ENCODE peak calls at places on chromosomes 16 and 17, in nine cellular contexts. X, H, J, P, G, W, T, O and R are unnamed samples.
A peak's percentile ranks its signal among the peaks of the same experiment; 100 is the strongest.

GRCh38 chr17:56908061-56908542 is 5.7 kb downstream of the TRIM25 start:
- DNase-seq in G (no peak), X (no peak), P (no peak), T (no peak), O (no peak), J (peak; percentile 70), H (no peak), W (no peak), R (no peak)

GRCh38 chr16:4505356-4506153 is 29.4 kb downstream of the HMOX2 start:
- DNase-seq in P (no peak), G (no peak), J (no peak), T (no peak), O (no peak), H (no peak), W (no peak), X (no peak), R (no peak)

GRCh38 chr16:26715969-26716368 is 350.8 kb upstream of the C16orf82 start:
- DNase-seq in H (no peak), O (no peak), X (no peak), T (no peak), G (no peak), P (no peak), J (no peak), W (no peak), R (no peak)

GRCh38 chr16:11047057-11047456 is 102.7 kb downstream of the CLEC16A start:
- DNase-seq in X (peak; percentile 31), W (no peak), H (no peak), G (no peak), P (peak; percentile 82), O (no peak), J (no peak), T (peak; percentile 71), R (peak; percentile 66)

GRCh38 chr16:83779881-83780280 is 27.9 kb upstream of the HSBP1 start:
- DNase-seq in P (peak; percentile 48), X (no peak), H (no peak), W (no peak), J (peak; percentile 25), G (no peak), O (no peak), T (peak; percentile 76), R (no peak)

GRCh38 chr16:1662543-1662942 is 15.5 kb upstream of the JPT2 start:
- DNase-seq in O (no peak), W (no peak), H (no peak), X (no peak), J (no peak), P (no peak), G (no peak), T (no peak), R (no peak)

GRCh38 chr16:990516-991291 is 9.1 kb downstream of the SOX8 start:
- DNase-seq in H (no peak), O (peak; percentile 30), G (no peak), X (no peak), P (no peak), T (no peak), W (no peak), J (no peak), R (no peak)

GRCh38 chr17:1001640-1002411 is 4.9 kb downstream of the TIMM22 start:
- DNase-seq in J (no peak), P (peak; percentile 87), T (peak; percentile 81), O (no peak), G (no peak), W (no peak), X (no peak), H (no peak), R (no peak)

GRCh38 chr16:61792194-61792904 is 243.9 kb downstream of the CDH8 start:
- DNase-seq in X (no peak), T (peak; percentile 97), J (peak; percentile 87), O (no peak), H (peak; percentile 42), W (no peak), P (peak; percentile 82), G (no peak), R (peak; percentile 67)

GRCh38 chr17:63573634-63574033 is 23.4 kb downstream of the DCAF7 start:
- DNase-seq in X (no peak), J (peak; percentile 37), T (no peak), G (peak; percentile 28), P (peak; percentile 27), W (peak; percentile 64), O (peak; percentile 25), H (no peak), R (no peak)

GRCh38 chr17:59842901-59843652 is 49.7 kb downstream of the TUBD1 start:
- DNase-seq in H (peak; percentile 97), X (peak; percentile 77), O (no peak), P (peak; percentile 95), G (peak; percentile 96), W (peak; percentile 31), J (peak; percentile 98), T (peak; percentile 98), R (no peak)

GRCh38 chr17:66939461-66940114 is 24.9 kb upstream of the CACNG4 start:
- DNase-seq in O (no peak), J (no peak), W (no peak), P (no peak), G (no peak), X (no peak), T (no peak), H (no peak), R (no peak)

GRCh38 chr16:73176577-73177013 is 128.7 kb upstream of the ZFHX3 start:
- DNase-seq in J (peak; percentile 65), G (peak; percentile 20), T (peak; percentile 89), H (peak; percentile 89), P (peak; percentile 96), O (peak; percentile 27), X (peak; percentile 27), W (no peak), R (peak; percentile 45)

GRCh38 chr16:71658771-71659170 is 32.8 kb downstream of the MARVELD3 start:
- DNase-seq in J (no peak), W (no peak), O (no peak), H (no peak), X (no peak), P (no peak), T (no peak), G (no peak), R (no peak)

GRCh38 chr16:4097826-4098240 is 18.4 kb downstream of the ADCY9 start:
- DNase-seq in P (no peak), W (peak; percentile 51), J (peak; percentile 67), G (no peak), X (peak; percentile 43), O (no peak), T (no peak), H (no peak), R (no peak)

GRCh38 chr16:56068314-56068713 is 123.0 kb upstream of the GNAO1 start:
- DNase-seq in H (no peak), P (no peak), T (no peak), O (no peak), J (no peak), G (no peak), W (no peak), X (no peak), R (no peak)

GRCh38 chr16:84922351-84923135 is 88.8 kb downstream of the ZDHHC7 start:
- DNase-seq in O (peak; percentile 34), J (no peak), X (no peak), G (peak; percentile 38), P (no peak), T (no peak), H (no peak), W (no peak), R (no peak)

GRCh38 chr16:69327585-69328310 is 2.6 kb downstream of the PDF start:
- DNase-seq in G (no peak), X (no peak), H (no peak), W (no peak), J (no peak), T (no peak), O (no peak), P (no peak), R (no peak)
- H3K4me1 ChIP-seq in G (peaks cover 65% of the 10 kb centered on the region), X (peaks cover 35% of the 10 kb centered on the region), H (peaks cover 28% of the 10 kb centered on the region), W (peaks cover 21% of the 10 kb centered on the region), J (peaks cover 21% of the 10 kb centered on the region), T (peaks cover 9% of the 10 kb centered on the region), O (peaks cover 22% of the 10 kb centered on the region), P (peaks cover 28% of the 10 kb centered on the region), R (peaks cover 18% of the 10 kb centered on the region)

DNA sequence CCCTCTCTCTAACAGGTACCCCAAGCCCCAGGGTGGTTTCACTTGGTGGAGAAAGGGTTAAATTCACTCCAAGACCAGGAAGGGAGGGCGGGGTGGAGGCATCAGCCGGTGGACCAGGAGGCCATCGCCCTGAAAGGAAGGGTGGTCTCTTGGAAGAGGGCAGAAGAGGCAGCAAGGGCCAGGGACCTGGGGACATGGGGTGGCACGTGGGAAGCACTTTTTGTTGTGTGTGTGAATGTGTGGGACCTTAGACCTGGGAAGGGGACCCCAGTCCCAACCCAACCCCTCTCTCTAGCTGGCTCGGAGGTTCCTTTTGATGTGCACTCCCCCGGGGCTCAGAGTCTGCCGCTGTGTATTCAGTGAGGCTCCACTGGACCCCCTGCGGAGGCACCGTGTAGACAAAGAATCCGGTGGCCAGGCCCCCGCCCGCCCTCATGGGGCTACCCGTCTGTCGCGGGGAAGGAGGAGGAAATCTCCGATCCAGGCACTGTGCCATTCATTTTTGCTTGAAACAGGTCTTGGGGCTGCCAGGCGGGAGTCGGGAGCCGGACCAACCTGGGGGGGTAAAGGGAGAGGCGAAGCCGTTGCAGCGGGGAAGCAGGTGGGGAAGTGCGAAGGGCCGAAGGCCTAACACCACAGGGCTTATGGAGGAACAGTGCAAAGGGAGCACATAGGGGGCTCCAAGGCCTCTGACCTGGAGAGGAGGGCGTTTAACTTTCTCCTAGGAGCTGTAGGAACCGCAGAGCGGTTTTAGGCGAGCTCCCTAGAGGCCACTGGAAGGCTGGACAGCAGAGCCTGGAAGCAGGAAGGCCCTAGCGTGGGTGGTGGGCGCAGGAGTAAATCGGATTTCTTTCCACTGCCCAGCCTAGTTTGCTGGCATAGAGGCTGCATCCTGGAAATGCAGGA is 3.2 kb upstream of the WNT3 start:
- DNase-seq in J (no peak), T (no peak), H (no peak), O (peak; percentile 49), P (no peak), G (no peak), X (no peak), W (peak; percentile 79), R (no peak)
- TF ChIP-seq EZH2 in J (no peak), T (peak; percentile 48), H (no peak), O (peak; percentile 72), P (peak; percentile 84), G (no peak), X (peak; percentile 54), W (no peak), R (no peak)

GRCh38 chr17:17077861-17078732 is 35.8 kb downstream of the MPRIP start:
- DNase-seq in T (no peak), O (no peak), H (no peak), J (peak; percentile 65), P (no peak), G (peak; percentile 73), X (peak; percentile 83), W (no peak), R (no peak)
- H3K4me1 ChIP-seq in T (peaks cover 46% of the 10 kb centered on the region), O (peaks cover 18% of the 10 kb centered on the region), H (peaks cover 31% of the 10 kb centered on the region), J (peaks cover 55% of the 10 kb centered on the region), P (peaks cover 38% of the 10 kb centered on the region), G (peaks cover 47% of the 10 kb centered on the region), X (peaks cover 43% of the 10 kb centered on the region), W (no peaks in the 10 kb centered on the region), R (no peaks in the 10 kb centered on the region)

DNA sequence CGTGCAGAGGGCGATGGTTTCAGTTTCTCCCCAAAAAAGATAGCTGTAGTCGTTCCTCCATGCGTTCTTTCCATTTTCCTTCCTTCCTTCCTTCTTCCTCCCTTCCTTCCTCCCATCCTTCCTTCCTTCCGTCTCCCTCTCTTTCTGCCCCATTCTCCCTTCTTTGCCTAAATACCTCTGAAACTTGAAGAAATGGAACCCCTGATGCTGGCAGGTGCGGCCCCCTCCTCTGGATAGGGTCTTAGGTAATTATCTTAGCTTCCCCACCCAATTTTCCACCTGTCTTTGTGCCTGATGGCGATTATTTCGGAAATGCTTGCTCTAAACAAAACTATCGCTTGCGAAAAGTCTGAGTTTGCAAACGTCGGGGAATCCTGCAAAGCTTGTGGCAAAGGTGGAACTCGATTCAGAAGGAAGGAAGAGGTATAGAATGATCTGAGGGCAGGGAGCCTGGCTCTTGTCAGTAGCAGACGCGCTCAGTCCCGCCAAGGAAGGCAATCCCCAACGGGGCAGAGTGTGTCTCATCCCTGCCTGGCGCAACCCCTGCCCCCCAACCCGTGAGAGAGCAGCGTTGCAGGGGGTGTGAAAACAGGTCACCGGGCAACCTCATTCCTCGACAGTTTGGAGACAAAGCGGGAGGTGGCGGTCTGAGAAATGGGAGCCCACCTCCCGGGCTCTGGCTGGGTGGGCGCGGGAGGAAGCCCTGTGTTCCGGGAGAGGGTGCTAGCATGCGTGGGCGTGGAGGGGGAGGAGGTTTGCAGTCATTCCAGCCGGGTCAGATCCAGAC is 2.9 kb upstream of the CBX8 start:
- DNase-seq in O (peak; percentile 48), H (no peak), J (no peak), T (no peak), X (no peak), P (peak; percentile 42), W (no peak), G (no peak), R (peak; percentile 38)
- TF ChIP-seq EZH2 in O (peak; percentile 73), H (peak; percentile 71), J (peak; percentile 94), T (peak; percentile 92), X (peak; percentile 0), P (peak; percentile 100), W (peak; percentile 98), G (peak; percentile 97), R (no peak)